ENCODE peak calls at places on chromosomes 11 and 22, in four cellular contexts. One of them, this sample, is unnamed.

GRCh38 chr11:125593113-125593761 is 585 bp downstream of the STT3A start:
- DNase-seq in adrenal gland: no peak
- DNase-seq in psoas muscle: no peak
- DNase-seq in cardiac muscle cell: no peak
- DNase-seq in this sample: no peak

GRCh38 chr22:29457730-29458129 is 19.3 kb downstream of the RFPL1 start:
- DNase-seq in adrenal gland: no peak
- DNase-seq in psoas muscle: no peak
- DNase-seq in cardiac muscle cell: peak
- DNase-seq in this sample: peak

GRCh38 chr11:67353317-67354313 is at the start of gene POLD4:
- DNase-seq in adrenal gland: peak
- DNase-seq in psoas muscle: peak
- DNase-seq in cardiac muscle cell: peak
- DNase-seq in this sample: peak

GRCh38 chr11:45872513-45873356 is 12.7 kb upstream of the MAPK8IP1 start:
- DNase-seq in adrenal gland: peak
- DNase-seq in psoas muscle: peak
- DNase-seq in cardiac muscle cell: peak
- DNase-seq in this sample: peak

GRCh38 chr11:93986716-93987115 is 34.4 kb upstream of the HEPHL1 start:
- DNase-seq in adrenal gland: no peak
- DNase-seq in psoas muscle: no peak
- DNase-seq in cardiac muscle cell: no peak
- DNase-seq in this sample: peak

GRCh38 chr11:77198440-77198849 is 70.4 kb downstream of the MYO7A start:
- DNase-seq in adrenal gland: peak
- DNase-seq in psoas muscle: no peak
- DNase-seq in cardiac muscle cell: peak
- DNase-seq in this sample: peak

GRCh38 chr11:112290462-112290894 is 29.8 kb upstream of the PLET1 start:
- DNase-seq in adrenal gland: no peak
- DNase-seq in psoas muscle: no peak
- DNase-seq in cardiac muscle cell: no peak
- DNase-seq in this sample: peak

GRCh38 chr22:40484906-40485660 is 114.7 kb downstream of the SGSM3 start:
- DNase-seq in adrenal gland: no peak
- DNase-seq in psoas muscle: no peak
- DNase-seq in cardiac muscle cell: no peak
- DNase-seq in this sample: peak

GRCh38 chr11:72379384-72380131 is 54.8 kb downstream of the CLPB start:
- DNase-seq in adrenal gland: no peak
- DNase-seq in psoas muscle: no peak
- DNase-seq in cardiac muscle cell: no peak
- DNase-seq in this sample: no peak

GRCh38 chr11:44595964-44596381 is 30.5 kb downstream of the CD82 start:
- DNase-seq in adrenal gland: peak
- DNase-seq in psoas muscle: peak
- DNase-seq in cardiac muscle cell: no peak
- DNase-seq in this sample: no peak

GRCh38 chr11:1202776-1203504 is 19.9 kb upstream of the MUC5B start:
- DNase-seq in adrenal gland: peak
- DNase-seq in psoas muscle: peak
- DNase-seq in cardiac muscle cell: peak
- DNase-seq in this sample: peak
- TF ChIP-seq CTCF in adrenal gland: peak
- TF ChIP-seq CTCF in psoas muscle: peak
- TF ChIP-seq CTCF in cardiac muscle cell: peak
- TF ChIP-seq CTCF in this sample: peak

DNA sequence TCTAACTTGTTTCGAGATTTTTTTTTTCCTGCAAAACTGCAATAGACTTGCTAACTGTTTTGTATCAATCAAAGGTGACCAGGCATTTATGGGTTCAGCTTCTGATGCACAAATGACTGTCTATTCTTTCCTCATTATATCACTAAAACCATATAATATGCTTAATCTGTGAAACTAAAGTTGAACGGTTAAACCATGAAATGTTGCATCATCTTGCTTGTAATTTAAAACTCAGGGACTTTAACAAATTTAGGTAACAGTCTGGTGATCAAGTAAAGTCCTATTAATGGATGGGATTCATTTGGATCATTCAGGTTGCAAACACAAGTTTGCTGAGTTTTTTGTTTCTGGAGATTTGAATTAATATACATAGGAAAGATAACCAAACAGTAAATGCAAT is 232.0 kb upstream of the LUZP2 start:
- DNase-seq in adrenal gland: no peak
- DNase-seq in psoas muscle: no peak
- DNase-seq in cardiac muscle cell: no peak
- DNase-seq in this sample: no peak
- H3K27ac ChIP-seq in adrenal gland: no peak
- H3K27ac ChIP-seq in psoas muscle: no peak
- H3K27ac ChIP-seq in cardiac muscle cell: no peak
- H3K27ac ChIP-seq in this sample: no peak

GRCh38 chr11:64844330-64845124 is at the start of gene CDC42BPG:
- DNase-seq in adrenal gland: peak
- DNase-seq in psoas muscle: no peak
- DNase-seq in cardiac muscle cell: peak
- DNase-seq in this sample: peak
- H3K4me3 ChIP-seq in adrenal gland: peak
- H3K4me3 ChIP-seq in psoas muscle: peak
- H3K4me3 ChIP-seq in cardiac muscle cell: peak
- H3K4me3 ChIP-seq in this sample: peak

DNA sequence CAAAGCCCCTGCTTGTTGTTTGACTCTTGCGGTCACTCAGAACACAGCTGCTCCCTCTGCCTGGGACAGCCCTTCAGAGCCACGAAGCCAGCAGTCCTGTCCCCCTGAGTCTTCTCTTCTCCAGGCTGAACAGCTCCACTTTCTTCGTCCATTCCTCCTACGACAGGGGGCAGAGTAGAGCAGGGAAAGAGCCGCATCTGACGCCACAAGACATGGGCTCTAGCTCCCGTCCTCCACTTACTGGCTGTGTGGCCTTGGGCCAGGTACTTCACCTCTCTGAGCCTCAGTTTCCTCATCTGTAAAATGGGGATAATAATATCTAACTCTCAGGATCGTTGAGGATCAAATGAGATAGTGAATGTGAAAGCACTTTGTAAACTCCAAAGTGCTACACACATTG is 29.9 kb downstream of the CHRDL2 start:
- DNase-seq in adrenal gland: no peak
- DNase-seq in psoas muscle: no peak
- DNase-seq in cardiac muscle cell: no peak
- DNase-seq in this sample: peak
- TF ChIP-seq CTCF in adrenal gland: no peak
- TF ChIP-seq CTCF in psoas muscle: no peak
- TF ChIP-seq CTCF in cardiac muscle cell: peak
- TF ChIP-seq CTCF in this sample: peak

GRCh38 chr22:19968450-19968891 is 26.9 kb upstream of the TXNRD2 start:
- DNase-seq in adrenal gland: no peak
- DNase-seq in psoas muscle: no peak
- DNase-seq in cardiac muscle cell: no peak
- DNase-seq in this sample: no peak

GRCh38 chr22:19969141-19969928 is 27.7 kb upstream of the TXNRD2 start:
- DNase-seq in adrenal gland: no peak
- DNase-seq in psoas muscle: no peak
- DNase-seq in cardiac muscle cell: no peak
- DNase-seq in this sample: no peak

GRCh38 chr22:19971276-19972124 is 29.9 kb upstream of the TXNRD2 start:
- DNase-seq in adrenal gland: no peak
- DNase-seq in psoas muscle: no peak
- DNase-seq in cardiac muscle cell: no peak
- DNase-seq in this sample: no peak

GRCh38 chr22:19970479-19971275 is 29.1 kb upstream of the TXNRD2 start:
- DNase-seq in adrenal gland: peak
- DNase-seq in psoas muscle: peak
- DNase-seq in cardiac muscle cell: peak
- DNase-seq in this sample: peak

GRCh38 chr22:19970031-19970478 is 28.4 kb upstream of the TXNRD2 start:
- DNase-seq in adrenal gland: peak
- DNase-seq in psoas muscle: no peak
- DNase-seq in cardiac muscle cell: no peak
- DNase-seq in this sample: no peak
- H3K27ac ChIP-seq in adrenal gland: peak
- H3K27ac ChIP-seq in psoas muscle: no peak
- H3K27ac ChIP-seq in cardiac muscle cell: no peak
- H3K27ac ChIP-seq in this sample: peak

GRCh38 chr11:12430351-12430750 is 53.0 kb downstream of the PARVA start:
- DNase-seq in adrenal gland: no peak
- DNase-seq in psoas muscle: no peak
- DNase-seq in cardiac muscle cell: no peak
- DNase-seq in this sample: no peak
- H3K4me3 ChIP-seq in adrenal gland: no peak
- H3K4me3 ChIP-seq in psoas muscle: no peak
- H3K4me3 ChIP-seq in cardiac muscle cell: no peak
- H3K4me3 ChIP-seq in this sample: no peak

DNA sequence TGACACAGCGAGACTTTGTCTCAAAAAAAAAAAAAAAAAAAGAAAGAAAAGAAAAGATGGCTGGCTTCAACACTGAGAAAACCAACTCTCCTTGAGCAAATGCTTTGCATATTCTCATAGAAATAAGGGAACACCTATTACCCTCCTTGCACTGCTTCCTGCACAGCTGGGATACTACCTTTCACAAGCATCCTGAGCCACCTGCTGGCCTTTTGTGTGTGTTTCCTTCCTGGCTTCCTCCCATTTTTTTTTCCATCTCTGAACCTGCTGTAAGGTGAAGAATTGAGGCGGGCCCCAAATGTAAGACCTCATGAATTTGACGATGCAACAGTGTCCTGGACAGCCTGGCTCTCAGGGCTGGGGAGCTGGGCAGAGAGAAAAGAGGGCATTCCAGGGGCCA is 1.9 kb upstream of the RFPL3 start:
- DNase-seq in adrenal gland: no peak
- DNase-seq in psoas muscle: no peak
- DNase-seq in cardiac muscle cell: no peak
- DNase-seq in this sample: no peak
- TF ChIP-seq CTCF in adrenal gland: no peak
- TF ChIP-seq CTCF in psoas muscle: no peak
- TF ChIP-seq CTCF in cardiac muscle cell: no peak
- TF ChIP-seq CTCF in this sample: no peak

GRCh38 chr22:38788016-38788415 is 5.9 kb downstream of the DNAL4 start:
- DNase-seq in adrenal gland: peak
- DNase-seq in psoas muscle: no peak
- DNase-seq in cardiac muscle cell: no peak
- DNase-seq in this sample: no peak
- H3K27ac ChIP-seq in adrenal gland: peak
- H3K27ac ChIP-seq in psoas muscle: peak
- H3K27ac ChIP-seq in cardiac muscle cell: peak
- H3K27ac ChIP-seq in this sample: peak

DNA sequence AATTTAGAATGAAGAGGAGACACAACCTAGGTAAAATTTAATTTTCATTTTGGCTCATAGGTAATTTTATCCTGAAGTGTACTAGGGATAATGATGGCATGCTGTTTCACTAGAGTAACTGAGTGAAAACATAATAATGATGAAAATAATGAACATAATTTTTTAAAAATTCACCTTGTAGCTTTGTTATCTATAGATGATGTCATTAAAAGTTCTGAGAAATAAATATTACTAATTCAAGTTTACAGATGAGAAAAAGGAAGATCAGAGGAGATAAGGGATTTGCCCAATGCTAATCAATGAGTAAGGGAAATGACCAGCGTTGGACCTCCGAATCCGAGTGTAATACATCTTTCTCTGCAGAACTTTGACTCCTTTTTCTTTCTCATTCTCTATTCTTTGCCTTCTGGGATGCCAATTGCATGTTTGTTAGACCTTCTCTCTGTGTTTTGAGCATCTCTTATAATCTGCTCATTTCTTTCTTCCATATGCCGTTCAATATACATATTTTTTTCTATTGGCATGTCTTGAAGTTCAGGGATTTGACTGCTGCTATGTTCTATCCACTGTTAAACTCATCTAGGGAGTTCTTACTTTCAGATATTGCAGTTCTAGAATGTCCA is 186.5 kb downstream of the SNX19 start:
- DNase-seq in adrenal gland: no peak
- DNase-seq in psoas muscle: no peak
- DNase-seq in cardiac muscle cell: peak
- DNase-seq in this sample: no peak
- H3K4me3 ChIP-seq in adrenal gland: no peak
- H3K4me3 ChIP-seq in psoas muscle: no peak
- H3K4me3 ChIP-seq in cardiac muscle cell: no peak
- H3K4me3 ChIP-seq in this sample: no peak

This sample was measured in A673.